ENCODE peak calls at places on chromosomes 12 and 14, in eight cellular contexts. One of them, this sample, is unnamed.

GRCh38 chr12:115208098-115208497 is 524.1 kb upstream of the TBX3 start:
- DNase-seq in A549: no peak
- DNase-seq in adipocyte: no peak
- DNase-seq in IMR-90: no peak
- DNase-seq in neural crest cell: no peak
- DNase-seq in activated CD4-positive, alpha-beta T cell treated with anti-CD3 and anti-CD28 coated beads for 4 hours: no peak
- DNase-seq in NCI-H446: no peak
- DNase-seq in stimulated activated CD4-positive, alpha-beta T cell treated with anti-CD3 and anti-CD28 coated beads, Interleukin-4, amount 100 ng/mL, for 4 hours: no peak
- DNase-seq in this sample: no peak

GRCh38 chr12:71797506-71797905 is 42.1 kb upstream of the TBC1D15 start:
- DNase-seq in A549: no peak
- DNase-seq in adipocyte: peak; percentile 63
- DNase-seq in IMR-90: no peak
- DNase-seq in neural crest cell: no peak
- DNase-seq in activated CD4-positive, alpha-beta T cell treated with anti-CD3 and anti-CD28 coated beads for 4 hours: no peak
- DNase-seq in NCI-H446: no peak
- DNase-seq in stimulated activated CD4-positive, alpha-beta T cell treated with anti-CD3 and anti-CD28 coated beads, Interleukin-4, amount 100 ng/mL, for 4 hours: no peak
- DNase-seq in this sample: no peak

GRCh38 chr14:76929927-76930326 is 98.6 kb downstream of the IRF2BPL start:
- DNase-seq in A549: no peak
- DNase-seq in adipocyte: no peak
- DNase-seq in IMR-90: no peak
- DNase-seq in neural crest cell: no peak
- DNase-seq in activated CD4-positive, alpha-beta T cell treated with anti-CD3 and anti-CD28 coated beads for 4 hours: peak; percentile 46
- DNase-seq in NCI-H446: no peak
- DNase-seq in stimulated activated CD4-positive, alpha-beta T cell treated with anti-CD3 and anti-CD28 coated beads, Interleukin-4, amount 100 ng/mL, for 4 hours: peak; percentile 50
- DNase-seq in this sample: no peak

GRCh38 chr12:124172646-124173045 is 122.2 kb upstream of the RFLNA start:
- DNase-seq in A549: no peak
- DNase-seq in adipocyte: peak; percentile 50
- DNase-seq in IMR-90: no peak
- DNase-seq in neural crest cell: no peak
- DNase-seq in activated CD4-positive, alpha-beta T cell treated with anti-CD3 and anti-CD28 coated beads for 4 hours: no peak
- DNase-seq in NCI-H446: no peak
- DNase-seq in stimulated activated CD4-positive, alpha-beta T cell treated with anti-CD3 and anti-CD28 coated beads, Interleukin-4, amount 100 ng/mL, for 4 hours: no peak
- DNase-seq in this sample: peak; percentile 76

GRCh38 chr12:74747305-74747704 is 209.7 kb downstream of the ATXN7L3B start:
- DNase-seq in A549: peak; percentile 33
- DNase-seq in adipocyte: peak; percentile 79
- DNase-seq in IMR-90: peak; percentile 16
- DNase-seq in neural crest cell: no peak
- DNase-seq in activated CD4-positive, alpha-beta T cell treated with anti-CD3 and anti-CD28 coated beads for 4 hours: no peak
- DNase-seq in NCI-H446: peak; percentile 31
- DNase-seq in stimulated activated CD4-positive, alpha-beta T cell treated with anti-CD3 and anti-CD28 coated beads, Interleukin-4, amount 100 ng/mL, for 4 hours: no peak
- DNase-seq in this sample: no peak

GRCh38 chr14:100983710-100984109 is 80.2 kb upstream of the RTL1 start:
- DNase-seq in A549: no peak
- DNase-seq in adipocyte: no peak
- DNase-seq in IMR-90: no peak
- DNase-seq in neural crest cell: no peak
- DNase-seq in activated CD4-positive, alpha-beta T cell treated with anti-CD3 and anti-CD28 coated beads for 4 hours: no peak
- DNase-seq in NCI-H446: no peak
- DNase-seq in stimulated activated CD4-positive, alpha-beta T cell treated with anti-CD3 and anti-CD28 coated beads, Interleukin-4, amount 100 ng/mL, for 4 hours: no peak
- DNase-seq in this sample: no peak

GRCh38 chr12:67452119-67452805 is 183.1 kb downstream of the CAND1 start:
- DNase-seq in A549: no peak
- DNase-seq in adipocyte: no peak
- DNase-seq in IMR-90: no peak
- DNase-seq in neural crest cell: no peak
- DNase-seq in activated CD4-positive, alpha-beta T cell treated with anti-CD3 and anti-CD28 coated beads for 4 hours: no peak
- DNase-seq in NCI-H446: no peak
- DNase-seq in stimulated activated CD4-positive, alpha-beta T cell treated with anti-CD3 and anti-CD28 coated beads, Interleukin-4, amount 100 ng/mL, for 4 hours: peak; percentile 16
- DNase-seq in this sample: no peak

GRCh38 chr14:54606178-54606577 is 39.2 kb downstream of the SAMD4A start:
- DNase-seq in A549: no peak
- DNase-seq in adipocyte: no peak
- DNase-seq in IMR-90: no peak
- DNase-seq in neural crest cell: no peak
- DNase-seq in activated CD4-positive, alpha-beta T cell treated with anti-CD3 and anti-CD28 coated beads for 4 hours: no peak
- DNase-seq in NCI-H446: no peak
- DNase-seq in stimulated activated CD4-positive, alpha-beta T cell treated with anti-CD3 and anti-CD28 coated beads, Interleukin-4, amount 100 ng/mL, for 4 hours: no peak
- DNase-seq in this sample: no peak

GRCh38 chr12:111034911-111035577 is 114.7 kb upstream of the MYL2 start:
- DNase-seq in A549: peak; percentile 29
- DNase-seq in adipocyte: no peak
- DNase-seq in IMR-90: no peak
- DNase-seq in neural crest cell: peak; percentile 20
- DNase-seq in activated CD4-positive, alpha-beta T cell treated with anti-CD3 and anti-CD28 coated beads for 4 hours: no peak
- DNase-seq in NCI-H446: no peak
- DNase-seq in stimulated activated CD4-positive, alpha-beta T cell treated with anti-CD3 and anti-CD28 coated beads, Interleukin-4, amount 100 ng/mL, for 4 hours: no peak
- DNase-seq in this sample: no peak

GRCh38 chr14:37251778-37252177 is 54.0 kb downstream of the MIPOL1 start:
- DNase-seq in A549: peak; percentile 16
- DNase-seq in adipocyte: no peak
- DNase-seq in IMR-90: no peak
- DNase-seq in neural crest cell: no peak
- DNase-seq in activated CD4-positive, alpha-beta T cell treated with anti-CD3 and anti-CD28 coated beads for 4 hours: no peak
- DNase-seq in NCI-H446: no peak
- DNase-seq in stimulated activated CD4-positive, alpha-beta T cell treated with anti-CD3 and anti-CD28 coated beads, Interleukin-4, amount 100 ng/mL, for 4 hours: no peak
- DNase-seq in this sample: no peak

GRCh38 chr12:94725375-94726168 is 75.2 kb upstream of the TMCC3 start:
- DNase-seq in A549: peak; percentile 66
- DNase-seq in adipocyte: peak; percentile 37
- DNase-seq in IMR-90: peak; percentile 26
- DNase-seq in neural crest cell: no peak
- DNase-seq in activated CD4-positive, alpha-beta T cell treated with anti-CD3 and anti-CD28 coated beads for 4 hours: no peak
- DNase-seq in NCI-H446: peak; percentile 7
- DNase-seq in stimulated activated CD4-positive, alpha-beta T cell treated with anti-CD3 and anti-CD28 coated beads, Interleukin-4, amount 100 ng/mL, for 4 hours: no peak
- DNase-seq in this sample: no peak

GRCh38 chr14:93301821-93302447 is 30.9 kb downstream of the BTBD7 start:
- DNase-seq in A549: peak; percentile 24
- DNase-seq in adipocyte: peak; percentile 25
- DNase-seq in IMR-90: no peak
- DNase-seq in neural crest cell: no peak
- DNase-seq in activated CD4-positive, alpha-beta T cell treated with anti-CD3 and anti-CD28 coated beads for 4 hours: no peak
- DNase-seq in NCI-H446: no peak
- DNase-seq in stimulated activated CD4-positive, alpha-beta T cell treated with anti-CD3 and anti-CD28 coated beads, Interleukin-4, amount 100 ng/mL, for 4 hours: no peak
- DNase-seq in this sample: no peak

GRCh38 chr14:73235531-73236155 is 1.7 kb upstream of the PAPLN start:
- DNase-seq in A549: no peak
- DNase-seq in adipocyte: no peak
- DNase-seq in IMR-90: no peak
- DNase-seq in neural crest cell: no peak
- DNase-seq in activated CD4-positive, alpha-beta T cell treated with anti-CD3 and anti-CD28 coated beads for 4 hours: no peak
- DNase-seq in NCI-H446: no peak
- DNase-seq in stimulated activated CD4-positive, alpha-beta T cell treated with anti-CD3 and anti-CD28 coated beads, Interleukin-4, amount 100 ng/mL, for 4 hours: no peak
- DNase-seq in this sample: no peak

GRCh38 chr12:111413442-111414086 is 7.8 kb downstream of the SH2B3 start:
- DNase-seq in A549: no peak
- DNase-seq in adipocyte: peak; percentile 52
- DNase-seq in IMR-90: peak; percentile 77
- DNase-seq in neural crest cell: no peak
- DNase-seq in activated CD4-positive, alpha-beta T cell treated with anti-CD3 and anti-CD28 coated beads for 4 hours: no peak
- DNase-seq in NCI-H446: no peak
- DNase-seq in stimulated activated CD4-positive, alpha-beta T cell treated with anti-CD3 and anti-CD28 coated beads, Interleukin-4, amount 100 ng/mL, for 4 hours: no peak
- DNase-seq in this sample: no peak

GRCh38 chr12:65896743-65897142 is 72.5 kb downstream of the HMGA2 start:
- DNase-seq in A549: no peak
- DNase-seq in adipocyte: peak; percentile 23
- DNase-seq in IMR-90: no peak
- DNase-seq in neural crest cell: no peak
- DNase-seq in activated CD4-positive, alpha-beta T cell treated with anti-CD3 and anti-CD28 coated beads for 4 hours: no peak
- DNase-seq in NCI-H446: no peak
- DNase-seq in stimulated activated CD4-positive, alpha-beta T cell treated with anti-CD3 and anti-CD28 coated beads, Interleukin-4, amount 100 ng/mL, for 4 hours: no peak
- DNase-seq in this sample: no peak

GRCh38 chr14:56304456-56304855 is 186.2 kb downstream of the PELI2 start:
- DNase-seq in A549: no peak
- DNase-seq in adipocyte: no peak
- DNase-seq in IMR-90: no peak
- DNase-seq in neural crest cell: no peak
- DNase-seq in activated CD4-positive, alpha-beta T cell treated with anti-CD3 and anti-CD28 coated beads for 4 hours: no peak
- DNase-seq in NCI-H446: no peak
- DNase-seq in stimulated activated CD4-positive, alpha-beta T cell treated with anti-CD3 and anti-CD28 coated beads, Interleukin-4, amount 100 ng/mL, for 4 hours: no peak
- DNase-seq in this sample: no peak

GRCh38 chr14:92297818-92298595 is 25.0 kb upstream of the SLC24A4 start:
- DNase-seq in A549: no peak
- DNase-seq in adipocyte: no peak
- DNase-seq in IMR-90: no peak
- DNase-seq in neural crest cell: no peak
- DNase-seq in activated CD4-positive, alpha-beta T cell treated with anti-CD3 and anti-CD28 coated beads for 4 hours: no peak
- DNase-seq in NCI-H446: no peak
- DNase-seq in stimulated activated CD4-positive, alpha-beta T cell treated with anti-CD3 and anti-CD28 coated beads, Interleukin-4, amount 100 ng/mL, for 4 hours: no peak
- DNase-seq in this sample: no peak

GRCh38 chr12:126268222-126268621 is 1203.0 kb downstream of the AACS start:
- DNase-seq in A549: no peak
- DNase-seq in adipocyte: no peak
- DNase-seq in IMR-90: no peak
- DNase-seq in neural crest cell: no peak
- DNase-seq in activated CD4-positive, alpha-beta T cell treated with anti-CD3 and anti-CD28 coated beads for 4 hours: no peak
- DNase-seq in NCI-H446: no peak
- DNase-seq in stimulated activated CD4-positive, alpha-beta T cell treated with anti-CD3 and anti-CD28 coated beads, Interleukin-4, amount 100 ng/mL, for 4 hours: no peak
- DNase-seq in this sample: no peak

GRCh38 chr12:113305281-113305856 is 29.5 kb downstream of the SLC8B1 start:
- DNase-seq in A549: no peak
- DNase-seq in adipocyte: no peak
- DNase-seq in IMR-90: no peak
- DNase-seq in neural crest cell: no peak
- DNase-seq in activated CD4-positive, alpha-beta T cell treated with anti-CD3 and anti-CD28 coated beads for 4 hours: no peak
- DNase-seq in NCI-H446: peak; percentile 98
- DNase-seq in stimulated activated CD4-positive, alpha-beta T cell treated with anti-CD3 and anti-CD28 coated beads, Interleukin-4, amount 100 ng/mL, for 4 hours: no peak
- DNase-seq in this sample: no peak

This sample was measured in T1000.